ENCODE peak calls at places on chromosomes 1 and 21, in four cellular contexts. Q, R, K and M are unnamed samples. For H3K4me1 and H3K27me3, the result is how much of the 10 kb centered on the place peaks cover.

GRCh38 chr1:12460911-12461621 is 156.9 kb downstream of the DHRS3 start:
- DNase-seq in K (no peak), Q (peak), R (peak), M (peak)

GRCh38 chr1:33943978-33944377 is 80.1 kb downstream of the HMGB4 start:
- DNase-seq in R (no peak), Q (no peak), K (no peak), M (no peak)

GRCh38 chr1:23354260-23354659 is 10.2 kb upstream of the HNRNPR start:
- DNase-seq in Q (no peak), K (no peak), R (no peak), M (no peak)

GRCh38 chr1:18192182-18192581 is 84.6 kb downstream of the IGSF21 start:
- DNase-seq in K (no peak), Q (no peak), R (no peak), M (no peak)

GRCh38 chr1:219151467-219151866 is 22.2 kb upstream of the LYPLAL1 start:
- DNase-seq in R (no peak), Q (no peak), K (no peak), M (no peak)

GRCh38 chr1:42379794-42380616 is 587 bp upstream of the RIMKLA start:
- DNase-seq in Q (no peak), K (no peak), R (no peak), M (peak)

GRCh38 chr1:234975122-234975940 is 153.3 kb downstream of the TOMM20 start:
- DNase-seq in Q (no peak), K (no peak), R (no peak), M (no peak)

GRCh38 chr1:107782192-107782845 is 182.7 kb downstream of the VAV3 start:
- DNase-seq in R (no peak), K (no peak), Q (no peak), M (no peak)

GRCh38 chr1:25504706-25505560 is 38.5 kb upstream of the LDLRAP1 start:
- DNase-seq in R (no peak), Q (no peak), K (no peak), M (no peak)

GRCh38 chr1:220991959-220992704 is 112.9 kb downstream of the HLX start:
- DNase-seq in R (no peak), Q (no peak), K (no peak), M (no peak)

GRCh38 chr1:64623750-64624445 is 121.0 kb upstream of the RAVER2 start:
- DNase-seq in Q (no peak), K (no peak), R (no peak), M (peak)

GRCh38 chr1:60972841-60973364 is 109.5 kb upstream of the NFIA start:
- DNase-seq in Q (no peak), K (no peak), R (no peak), M (no peak)

GRCh38 chr1:201213926-201214325 is 23.3 kb downstream of the IGFN1 start:
- DNase-seq in K (no peak), Q (no peak), R (peak), M (no peak)

GRCh38 chr1:62784509-62785365 is 805 bp downstream of the ATG4C start:
- DNase-seq in R (no peak), Q (no peak), K (no peak), M (no peak)

GRCh38 chr1:31760901-31761470 is 3.2 kb downstream of the ADGRB2 start:
- DNase-seq in K (no peak), R (peak), Q (peak), M (peak)

GRCh38 chr1:50427818-50428779 is 4.9 kb upstream of the DMRTA2 start:
- DNase-seq in K (no peak), R (no peak), Q (no peak), M (no peak)

GRCh38 chr1:69794831-69795230 is 227.1 kb downstream of the LRRC7 start:
- DNase-seq in R (no peak), Q (no peak), K (no peak), M (no peak)

GRCh38 chr21:36450511-36450910 is 29.4 kb downstream of the CLDN14 start:
- DNase-seq in K (no peak), Q (no peak), R (no peak), M (no peak)

GRCh38 chr1:37755290-37755689 is 9.6 kb downstream of the EPHA10 start:
- DNase-seq in R (no peak), K (no peak), Q (no peak), M (no peak)

GRCh38 chr21:46503922-46504539 is 45.3 kb downstream of the DIP2A start:
- DNase-seq in R (no peak), K (no peak), Q (no peak), M (no peak)
- H3K27ac ChIP-seq in R (no peak), K (peak), Q (no peak), M (no peak)

DNA sequence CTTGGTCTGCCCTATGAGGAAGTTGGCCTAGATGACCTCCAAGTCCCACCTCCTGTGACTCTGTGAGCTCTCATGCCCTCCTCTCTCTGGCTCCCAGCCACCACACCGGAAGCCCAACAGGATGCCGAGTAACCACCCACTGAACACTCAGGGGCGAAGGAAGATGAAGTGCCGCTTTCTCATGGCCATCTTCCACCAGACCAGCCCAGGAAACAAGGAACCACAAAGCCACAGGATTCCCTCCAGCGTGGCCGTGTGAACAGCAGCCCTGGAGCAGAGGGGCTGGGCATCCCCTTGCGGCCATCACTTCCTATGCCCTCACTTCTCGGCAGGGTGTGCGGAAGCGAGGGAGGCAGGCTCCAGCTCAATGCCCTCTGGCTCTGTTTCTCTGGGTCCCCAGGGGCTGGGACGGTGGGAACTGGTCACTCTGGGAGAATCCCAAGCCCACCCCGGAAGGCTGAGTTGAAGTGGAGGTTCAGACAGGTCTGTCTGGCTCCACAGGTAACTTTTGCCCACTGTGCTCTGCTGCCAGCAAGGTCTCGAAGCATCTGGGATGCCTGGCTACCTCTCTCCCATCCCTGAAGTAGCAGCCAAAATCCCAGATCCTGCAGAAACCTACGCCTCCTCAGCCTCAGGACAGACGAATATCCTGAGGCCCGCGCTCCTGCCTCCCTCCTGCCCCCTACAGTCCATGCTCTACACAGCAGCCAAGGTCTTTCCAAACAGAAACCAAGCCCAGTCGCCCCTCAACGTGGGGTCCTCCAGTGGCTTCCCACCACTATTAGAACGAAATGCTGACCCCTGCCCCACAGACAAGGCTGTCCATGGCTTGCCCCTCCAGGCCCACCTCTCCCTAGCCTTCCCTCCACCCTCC is 44.2 kb upstream of the ECE1 start:
- DNase-seq in R (peak), K (peak), Q (peak), M (peak)
- H3K4me1 ChIP-seq in R (half or more), K (under half), Q (under half), M (under half)

GRCh38 chr1:981955-982558 is at the start of gene PERM1:
- DNase-seq in Q (peak), K (no peak), R (no peak), M (peak)
- H3K27me3 ChIP-seq in Q (under half), K (under half), R (under half), M (under half)

DNA sequence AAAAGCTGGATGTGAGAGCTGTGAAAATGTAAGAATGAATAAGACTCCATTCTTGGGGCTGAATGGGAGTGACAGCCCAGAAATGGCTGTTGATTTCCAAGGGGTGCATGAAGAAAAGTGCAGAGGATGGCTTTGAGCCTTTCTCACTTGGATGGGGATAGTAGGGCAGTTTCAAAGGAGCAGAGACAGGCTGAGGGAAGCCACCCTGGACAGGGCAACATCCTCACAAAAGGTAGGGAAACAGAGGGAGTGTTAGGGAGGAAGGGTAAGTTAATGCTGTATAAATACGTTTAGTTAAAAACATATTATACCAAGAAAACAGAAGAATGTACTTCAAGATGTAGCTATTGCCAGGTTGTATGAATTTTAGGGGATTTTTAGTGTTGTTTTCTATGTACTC is 38.1 kb downstream of the GADD45A start:
- DNase-seq in R (no peak), K (no peak), Q (no peak), M (no peak)
- H3K27ac ChIP-seq in R (peak), K (no peak), Q (peak), M (no peak)